ENCODE peak calls at places on chromosomes 7 and 10, in nine cellular contexts. K, L, U, X, S, G, B, Z and F are unnamed samples. For H3K27me3, the result is how much of the 10 kb centered on the place peaks cover.

GRCh38 chr10:86348321-86349210 is 18.0 kb downstream of the GRID1 start:
- DNase-seq in S (no peak), K (peak), L (no peak), B (peak), U (no peak), X (no peak), Z (peak), G (no peak), F (no peak)

GRCh38 chr7:66119502-66119901 is 4.9 kb downstream of the CRCP start:
- DNase-seq in S (no peak), K (no peak), G (no peak), B (no peak), U (no peak), L (no peak), X (no peak), Z (no peak), F (no peak)

GRCh38 chr10:79346012-79346340 is 1.3 kb upstream of the PPIF start:
- DNase-seq in S (no peak), G (no peak), K (no peak), B (no peak), U (no peak), L (no peak), X (no peak), Z (no peak), F (no peak)

GRCh38 chr7:114418117-114418516 is 3.5 kb downstream of the FOXP2 start:
- DNase-seq in G (no peak), U (no peak), B (no peak), L (no peak), K (no peak), X (no peak), Z (no peak), S (no peak), F (no peak)

GRCh38 chr7:47937711-47938573 is 10.3 kb downstream of the PKD1L1 start:
- DNase-seq in K (no peak), G (no peak), U (no peak), L (no peak), Z (no peak), X (no peak), B (peak), S (no peak), F (no peak)

GRCh38 chr7:23546897-23547572 is 15.3 kb upstream of the TRA2A start:
- DNase-seq in G (peak), Z (peak), B (peak), L (peak), S (peak), U (peak), X (peak), K (peak), F (peak)

GRCh38 chr7:1533569-1534329 is 3.2 kb downstream of the MAFK start:
- DNase-seq in Z (peak), U (peak), K (peak), S (peak), X (peak), G (no peak), L (peak), B (peak), F (peak)

GRCh38 chr10:48614481-48615383 is 9.9 kb upstream of the ARHGAP22 start:
- DNase-seq in X (no peak), B (peak), L (no peak), Z (no peak), K (no peak), U (no peak), G (no peak), S (no peak), F (no peak)

GRCh38 chr10:6383099-6383812 is 180.5 kb downstream of the PFKFB3 start:
- DNase-seq in B (no peak), G (no peak), S (peak), U (no peak), X (no peak), Z (no peak), L (no peak), K (no peak), F (peak)

GRCh38 chr10:126372359-126372758 is 15.9 kb downstream of the ADAM12 start:
- DNase-seq in Z (no peak), L (no peak), B (no peak), X (no peak), S (no peak), U (no peak), K (no peak), G (no peak), F (no peak)

GRCh38 chr7:39979406-39980073 is 29.5 kb downstream of the CDK13 start:
- DNase-seq in S (no peak), U (no peak), B (no peak), X (no peak), Z (no peak), L (no peak), G (peak), K (no peak), F (no peak)

GRCh38 chr7:38438938-38439337 is 165.5 kb upstream of the TARP start:
- DNase-seq in G (no peak), L (no peak), K (no peak), B (no peak), S (no peak), X (no peak), Z (no peak), U (no peak), F (no peak)

GRCh38 chr7:95550546-95550945 is 45.8 kb downstream of the PDK4 start:
- DNase-seq in S (no peak), U (no peak), G (no peak), Z (no peak), L (no peak), K (no peak), B (no peak), X (no peak), F (peak)

GRCh38 chr10:43287056-43288007 is 20.5 kb upstream of the RASGEF1A start:
- DNase-seq in L (peak), X (no peak), B (peak), Z (no peak), U (no peak), K (peak), S (no peak), G (no peak), F (no peak)

DNA sequence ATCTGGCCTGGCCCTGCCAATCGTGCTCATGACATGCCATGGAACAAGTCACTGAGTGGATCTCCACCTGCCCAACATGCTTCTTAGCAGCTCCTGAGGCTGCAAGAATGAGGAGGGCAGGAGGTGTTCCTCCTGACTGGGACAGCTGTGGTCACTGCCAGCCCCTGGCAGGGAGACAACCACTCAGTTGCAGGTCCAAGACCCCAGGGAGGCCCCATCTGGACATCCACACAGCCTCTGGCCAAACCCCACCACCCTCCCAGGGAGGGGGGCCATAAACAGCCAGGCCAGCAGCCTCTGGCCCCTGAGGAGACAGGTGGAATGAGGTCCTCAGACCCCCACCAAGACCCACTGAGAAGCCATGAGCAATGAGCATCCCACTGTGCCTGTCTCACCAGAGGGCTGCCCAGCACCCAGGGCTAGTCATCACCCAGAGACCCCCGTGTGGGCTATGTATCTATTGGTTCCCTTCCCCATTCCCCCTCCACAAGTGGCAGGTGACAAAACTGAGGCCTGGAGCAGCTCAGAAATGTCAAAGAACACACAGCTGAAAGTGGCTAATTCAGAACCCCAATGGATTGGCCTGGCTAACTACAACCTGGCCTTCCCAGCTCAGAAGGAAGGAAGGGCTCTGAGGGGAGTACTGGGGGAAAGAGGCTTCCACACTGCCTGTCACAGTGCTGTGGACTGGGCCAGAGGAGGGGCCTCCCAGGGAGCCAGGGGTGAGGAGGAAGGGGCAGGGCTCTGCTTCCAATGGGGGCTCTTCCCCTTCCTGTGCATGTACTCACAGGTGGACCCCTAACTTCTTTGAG is 3.0 kb downstream of the GPRIN2 start:
- DNase-seq in K (peak), S (no peak), G (no peak), X (peak), B (peak), U (no peak), Z (peak), L (no peak), F (no peak)
- H3K27me3 ChIP-seq in K (under half), S (half or more), G (under half), X (under half), B (under half), U (under half), Z (under half), L (under half), F (under half)

GRCh38 chr10:118394557-118395194 is 52.6 kb upstream of the FAM204A start:
- DNase-seq in L (no peak), Z (no peak), X (no peak), U (no peak), K (no peak), S (no peak), B (no peak), G (no peak), F (no peak)

GRCh38 chr10:118395919-118396318 is 53.8 kb upstream of the FAM204A start:
- DNase-seq in K (no peak), X (no peak), U (no peak), G (no peak), S (no peak), B (no peak), Z (no peak), L (no peak), F (no peak)

GRCh38 chr10:118401708-118402107 is 59.6 kb upstream of the FAM204A start:
- DNase-seq in U (no peak), L (no peak), X (no peak), B (no peak), S (no peak), K (no peak), G (no peak), Z (no peak), F (no peak)

DNA sequence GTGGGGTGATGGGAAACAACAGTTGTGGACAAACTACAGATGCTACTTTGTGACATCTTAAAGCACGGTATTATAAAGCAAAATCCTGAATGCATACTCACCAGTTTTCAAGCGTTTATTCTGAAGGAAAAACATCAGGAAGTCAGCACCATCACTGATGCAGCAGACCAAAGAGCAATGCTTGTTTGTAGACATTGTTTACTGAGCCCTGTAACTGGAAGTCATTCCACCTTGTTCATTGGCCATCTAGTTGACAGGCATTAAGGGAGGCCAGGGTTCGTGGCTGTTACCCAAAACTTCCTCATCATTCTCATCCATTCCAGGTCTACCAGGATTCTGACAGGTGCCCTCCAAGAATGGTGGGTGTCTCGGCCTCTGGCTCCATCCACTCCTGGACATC is 55.3 kb upstream of the FAM204A start:
- DNase-seq in S (no peak), K (no peak), Z (no peak), L (no peak), X (no peak), G (no peak), U (no peak), B (no peak), F (no peak)
- H3K27me3 ChIP-seq in S (under half), K (under half), Z (under half), L (under half), X (under half), G (under half), U (under half), B (under half), F (under half)

GRCh38 chr7:96987719-96988118 is 17.6 kb upstream of the DLX6 start:
- DNase-seq in G (no peak), L (no peak), Z (no peak), U (no peak), K (no peak), S (no peak), B (no peak), X (no peak), F (no peak)

GRCh38 chr7:96986901-96987300 is 18.5 kb upstream of the DLX6 start:
- DNase-seq in L (no peak), B (no peak), K (no peak), G (no peak), U (no peak), X (no peak), S (no peak), Z (no peak), F (no peak)

GRCh38 chr7:96989859-96990317 is 15.5 kb upstream of the DLX6 start:
- DNase-seq in U (no peak), L (no peak), B (no peak), K (no peak), S (no peak), X (no peak), G (no peak), Z (no peak), F (no peak)

GRCh38 chr7:96991850-96992623 is 13.3 kb upstream of the DLX6 start:
- DNase-seq in Z (no peak), K (no peak), L (no peak), S (no peak), B (no peak), U (no peak), X (no peak), G (no peak), F (no peak)

DNA sequence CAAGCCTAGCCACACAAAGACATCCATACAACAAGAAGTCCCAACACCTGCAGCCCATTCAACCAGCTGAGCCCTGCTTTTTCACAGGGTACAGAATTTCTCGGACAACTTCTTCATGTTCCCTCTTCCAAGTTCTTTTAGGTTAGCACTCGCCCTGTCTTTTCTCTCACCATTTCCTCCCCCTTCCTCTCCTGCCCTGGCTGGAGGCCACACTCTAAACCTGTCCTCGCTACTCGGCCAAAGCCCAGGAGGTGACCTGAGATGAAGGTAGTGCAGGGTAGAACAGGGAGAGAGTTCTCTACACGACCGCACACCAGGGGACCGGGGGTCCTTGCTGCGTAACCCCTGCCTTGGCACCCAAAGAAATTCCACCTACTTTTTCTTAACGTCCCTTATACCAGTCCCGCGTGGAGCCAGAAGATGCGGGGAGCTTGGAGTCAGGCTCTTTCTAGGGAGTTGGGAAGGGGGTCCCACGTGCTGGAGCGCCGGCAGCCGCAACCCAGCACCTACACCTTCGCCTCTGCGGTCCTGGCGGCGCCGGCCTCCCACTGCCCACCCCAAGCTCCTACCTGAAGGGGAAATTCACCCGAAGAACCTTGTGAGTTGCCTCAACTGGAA is 16.0 kb upstream of the DLX6 start:
- DNase-seq in G (no peak), X (no peak), S (no peak), U (no peak), B (peak), L (no peak), K (no peak), Z (no peak), F (no peak)
- H3K27me3 ChIP-seq in G (under half), X (under half), S (half or more), U (under half), B (half or more), L (under half), K (half or more), Z (under half), F (half or more)

GRCh38 chr10:100755821-100756220 is 10.4 kb downstream of the PAX2 start:
- DNase-seq in S (no peak), X (no peak), B (no peak), Z (no peak), U (no peak), K (no peak), L (no peak), G (no peak), F (no peak)
- H3K27me3 ChIP-seq in S (half or more), X (under half), B (half or more), Z (under half), U (half or more), K (half or more), L (under half), G (under half), F (under half)

DNA sequence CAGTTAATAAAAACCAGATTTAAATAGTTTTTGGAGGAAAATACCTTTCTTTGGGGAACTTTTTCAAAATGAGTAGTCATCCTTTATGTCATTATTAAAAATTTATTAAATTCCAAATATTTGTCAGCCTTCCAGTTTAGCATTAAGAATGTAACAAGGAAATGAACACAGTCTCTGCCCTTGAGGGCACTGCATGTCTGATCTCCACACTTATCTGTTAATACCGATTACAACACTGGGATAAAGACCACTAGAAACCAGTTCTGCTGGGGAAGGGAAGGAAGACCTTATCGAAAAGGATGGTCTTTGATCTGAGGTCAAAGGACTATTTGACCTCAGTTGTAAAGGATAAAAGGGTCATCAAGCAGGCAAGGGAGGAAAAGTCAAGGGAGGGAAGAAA is 320.0 kb downstream of the DOCK4 start:
- DNase-seq in L (no peak), S (no peak), U (no peak), Z (no peak), X (no peak), G (no peak), B (no peak), K (no peak), F (no peak)
- H3K27me3 ChIP-seq in L (under half), S (under half), U (under half), Z (under half), X (under half), G (under half), B (under half), K (under half), F (under half)

DNA sequence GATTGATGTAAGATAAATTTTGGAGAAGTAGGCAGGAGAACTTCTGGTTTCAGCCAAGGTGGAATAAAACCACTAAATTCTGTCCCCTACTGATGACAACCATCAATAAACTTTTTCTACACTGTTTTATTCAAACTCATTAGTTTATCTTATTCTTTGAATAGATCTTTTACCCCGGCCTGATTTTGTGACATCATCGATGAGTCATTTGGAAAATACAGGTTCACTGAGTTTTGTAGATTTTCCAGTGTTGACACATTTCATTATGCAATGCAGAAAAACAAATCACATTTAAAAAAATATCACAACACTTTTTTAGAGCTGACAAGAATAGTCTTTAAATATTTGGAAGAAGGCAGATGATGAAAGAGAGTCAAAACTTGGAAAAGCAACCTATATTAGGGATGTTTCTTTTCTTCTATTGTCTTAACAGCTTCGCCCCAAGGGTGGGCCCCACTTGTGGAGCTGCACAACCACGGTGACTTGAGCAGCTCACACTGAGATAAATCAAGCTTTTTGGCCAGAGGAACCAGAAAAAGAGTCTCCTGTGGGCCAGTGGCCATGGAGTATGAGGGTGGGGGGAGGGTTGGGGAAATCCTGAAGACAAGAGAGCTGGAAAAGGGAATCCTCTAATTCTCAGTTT is 112.8 kb downstream of the PTEN start:
- DNase-seq in L (no peak), B (no peak), K (no peak), S (no peak), X (no peak), Z (no peak), G (no peak), U (no peak), F (peak)
- H3K27me3 ChIP-seq in L (under half), B (under half), K (under half), S (under half), X (under half), Z (under half), G (under half), U (under half), F (under half)

GRCh38 chr10:23198940-23199767 is 7.0 kb downstream of the PTF1A start:
- DNase-seq in U (peak), K (no peak), S (no peak), G (no peak), B (peak), Z (peak), L (no peak), X (no peak), F (no peak)
- H3K27me3 ChIP-seq in U (half or more), K (half or more), S (under half), G (under half), B (half or more), Z (under half), L (under half), X (under half), F (under half)

GRCh38 chr7:98163269-98163668 is 48.0 kb upstream of the BHLHA15 start:
- DNase-seq in Z (no peak), X (no peak), K (no peak), S (no peak), L (no peak), U (no peak), G (no peak), B (no peak), F (no peak)
- H3K27me3 ChIP-seq in Z (under half), X (under half), K (under half), S (under half), L (under half), U (under half), G (under half), B (under half), F (under half)

GRCh38 chr7:27248911-27249723 is 6.5 kb downstream of the EVX1 start:
- DNase-seq in B (no peak), X (no peak), S (no peak), Z (no peak), K (no peak), L (no peak), G (no peak), U (no peak), F (no peak)

GRCh38 chr7:27251136-27251512 is 8.5 kb downstream of the EVX1 start:
- DNase-seq in S (no peak), X (no peak), G (no peak), B (no peak), L (no peak), Z (no peak), U (no peak), K (no peak), F (no peak)

GRCh38 chr7:27248427-27248806 is 5.8 kb downstream of the EVX1 start:
- DNase-seq in L (no peak), S (no peak), X (no peak), U (no peak), Z (no peak), G (no peak), K (no peak), B (no peak), F (no peak)

GRCh38 chr7:27251513-27252306 is 9.1 kb downstream of the EVX1 start:
- DNase-seq in Z (peak), L (no peak), X (no peak), S (no peak), K (no peak), U (no peak), G (no peak), B (peak), F (no peak)

GRCh38 chr7:27249724-27250636 is 7.4 kb downstream of the EVX1 start:
- DNase-seq in X (no peak), L (no peak), S (no peak), Z (no peak), G (no peak), U (no peak), B (no peak), K (no peak), F (no peak)
- H3K27me3 ChIP-seq in X (under half), L (under half), S (half or more), Z (under half), G (half or more), U (half or more), B (half or more), K (half or more), F (under half)

GRCh38 chr10:114663631-114664030 is 5.6 kb upstream of the ABLIM1 start:
- DNase-seq in L (no peak), Z (no peak), S (no peak), B (peak), G (no peak), X (no peak), K (no peak), U (no peak), F (no peak)
- H3K27me3 ChIP-seq in L (under half), Z (under half), S (under half), B (under half), G (under half), X (under half), K (under half), U (under half), F (under half)